ENCODE peak calls at places on chromosome 20, in five cellular contexts. T is stimulated activated effector memory CD8-positive, alpha-beta T cell treated with anti-CD3 and anti-CD28 coated beads, Interleukin-12 subunit alpha, Interleukin-12 subunit beta, amount 100 ng/mL, for 72 hours; M is epithelial cell of esophagus; O is AG08395; F is naive thymus-derived CD8-positive, alpha-beta T cell. C is an unnamed sample.

GRCh38 chr20:59078231-59078630 is 35.6 kb upstream of the PRELID3B start:
- DNase-seq in F (no peak), T (no peak), M (peak), O (no peak), C (peak)

GRCh38 chr20:61056627-61057312 is 195.3 kb upstream of the CDH4 start:
- DNase-seq in O (no peak), F (no peak), M (no peak), T (no peak), C (no peak)

GRCh38 chr20:45138451-45139300 is 14.4 kb upstream of the WFDC12 start:
- DNase-seq in T (peak), O (peak), M (peak), F (no peak), C (peak)

GRCh38 chr20:1225729-1226313 is at the start of gene RAD21L1:
- DNase-seq in M (peak), F (peak), T (peak), O (peak), C (peak)

GRCh38 chr20:47502801-47503239 is 1.1 kb downstream of the NCOA3 start:
- DNase-seq in M (peak), T (no peak), O (peak), F (no peak), C (peak)

GRCh38 chr20:34249291-34249690 is 8.1 kb downstream of the ASIP start:
- DNase-seq in F (no peak), O (peak), T (no peak), M (no peak), C (no peak)

GRCh38 chr20:45336530-45337366 is 11.5 kb downstream of the SDC4 start:
- DNase-seq in T (no peak), O (peak), F (no peak), M (peak), C (peak)

GRCh38 chr20:52035977-52036376 is 155.6 kb downstream of the ZFP64 start:
- DNase-seq in M (peak), F (no peak), O (no peak), T (no peak), C (no peak)

GRCh38 chr20:56630506-56631317 is 1.6 kb downstream of the TFAP2C start:
- DNase-seq in M (peak), T (no peak), F (no peak), O (peak), C (peak)

GRCh38 chr20:43124261-43124660 is 65.4 kb downstream of the PTPRT start:
- DNase-seq in O (no peak), M (no peak), F (no peak), T (no peak), C (no peak)

GRCh38 chr20:34753706-34754461 is 49.7 kb downstream of the TP53INP2 start:
- DNase-seq in M (peak), F (no peak), T (no peak), O (peak), C (no peak)

GRCh38 chr20:24542721-24543120 is 73.3 kb downstream of the SYNDIG1 start:
- DNase-seq in O (no peak), M (no peak), F (no peak), T (no peak), C (no peak)

GRCh38 chr20:32034581-32035397 is 17.3 kb upstream of the HCK start:
- DNase-seq in F (no peak), T (no peak), O (peak), M (peak), C (no peak)

GRCh38 chr20:18839507-18840247 is 26.1 kb downstream of the SCP2D1 start:
- DNase-seq in F (no peak), T (no peak), M (no peak), O (no peak), C (no peak)

GRCh38 chr20:39146394-39146793 is 184.2 kb downstream of the DHX35 start:
- DNase-seq in F (no peak), O (no peak), T (no peak), M (no peak), C (no peak)

GRCh38 chr20:24608926-24609667 is 139.7 kb downstream of the SYNDIG1 start:
- DNase-seq in O (peak), T (no peak), F (no peak), M (peak), C (no peak)

GRCh38 chr20:37986063-37986858 is 47.0 kb downstream of the TTI1 start:
- DNase-seq in F (no peak), M (no peak), O (no peak), T (no peak), C (no peak)

GRCh38 chr20:1810926-1811620 is 84.1 kb upstream of the SIRPA start:
- DNase-seq in O (peak), F (no peak), T (no peak), M (no peak), C (no peak)

GRCh38 chr20:56724246-56724757 is 95.2 kb downstream of the TFAP2C start:
- DNase-seq in M (no peak), T (no peak), O (no peak), F (no peak), C (no peak)

GRCh38 chr20:63252157-63252780 is 2.0 kb downstream of the NKAIN4 start:
- DNase-seq in O (no peak), T (no peak), M (no peak), F (no peak), C (no peak)

GRCh38 chr20:4613718-4614620 is 107.7 kb upstream of the PRND start:
- DNase-seq in O (peak), F (peak), T (peak), M (peak), C (peak)

GRCh38 chr20:58669287-58670006 is 18.4 kb downstream of the STX16 start:
- DNase-seq in O (no peak), M (no peak), F (no peak), T (no peak), C (no peak)

GRCh38 chr20:46557231-46557956 is 6.9 kb upstream of the OCSTAMP start:
- DNase-seq in M (peak), T (no peak), O (peak), F (no peak), C (peak)

GRCh38 chr20:57654998-57655811 is 35.0 kb upstream of the ZBP1 start:
- DNase-seq in O (no peak), F (no peak), T (no peak), M (no peak), C (no peak)

GRCh38 chr20:6533828-6534388 is 233.6 kb upstream of the BMP2 start:
- DNase-seq in M (peak), O (peak), T (no peak), F (no peak), C (no peak)

GRCh38 chr20:62361799-62362589 is 5.1 kb downstream of the LAMA5 start:
- DNase-seq in F (no peak), O (no peak), T (no peak), M (no peak), C (peak)

GRCh38 chr20:57656821-57657536 is 36.8 kb upstream of the ZBP1 start:
- DNase-seq in F (no peak), T (no peak), M (no peak), O (no peak), C (no peak)

GRCh38 chr20:48260370-48260769 is 475.1 kb upstream of the SULF2 start:
- DNase-seq in F (no peak), T (no peak), M (no peak), O (no peak), C (no peak)

GRCh38 chr20:50673146-50673830 is 18.1 kb downstream of the RIPOR3 start:
- DNase-seq in T (no peak), F (no peak), O (no peak), M (no peak), C (no peak)

GRCh38 chr20:33922224-33922623 is 71.5 kb upstream of the RALY start:
- DNase-seq in F (no peak), T (no peak), O (no peak), M (no peak), C (no peak)

GRCh38 chr20:63117151-63117550 is 98.8 kb downstream of the YTHDF1 start:
- DNase-seq in O (no peak), M (no peak), T (no peak), F (no peak), C (no peak)

GRCh38 chr20:7090001-7090400 is 322.5 kb downstream of the BMP2 start:
- DNase-seq in F (no peak), T (no peak), M (peak), O (no peak), C (peak)

GRCh38 chr20:1934578-1935573 is 39.7 kb downstream of the SIRPA start:
- DNase-seq in O (peak), M (peak), F (no peak), T (no peak), C (peak)

C was measured in RWPE1.